ENCODE peak calls at places on chromosomes 7 and 10, in six cellular contexts. F is tibial nerve, C is epithelial cell of esophagus, S is right atrium auricular region, B is dorsolateral prefrontal cortex, Z is GM20000. N is an unnamed sample.

GRCh38 chr7:27897441-27897847 is 157.5 kb downstream of the TAX1BP1 start:
- DNase-seq in F (no peak), C (no peak), S (no peak), B (no peak), Z (no peak), N (no peak)

GRCh38 chr10:110615057-110615630 is 29.0 kb upstream of the RBM20 start:
- DNase-seq in F (no peak), C (peak; percentile 21), S (no peak), B (no peak), Z (no peak), N (no peak)

GRCh38 chr10:105974803-105975456 is 1189.6 kb downstream of the SORCS1 start:
- DNase-seq in F (peak; percentile 20), C (peak; percentile 7), S (no peak), B (no peak), Z (peak; percentile 8), N (no peak)

GRCh38 chr10:7195118-7195517 is 215.7 kb downstream of the SFMBT2 start:
- DNase-seq in F (no peak), C (no peak), S (no peak), B (no peak), Z (no peak), N (no peak)

GRCh38 chr10:108360187-108360586 is 1195.7 kb upstream of the SORCS1 start:
- DNase-seq in F (no peak), C (peak; percentile 86), S (no peak), B (no peak), Z (no peak), N (no peak)

GRCh38 chr7:149832332-149833041 is 5.7 kb upstream of the ZNF862 start:
- DNase-seq in F (no peak), C (no peak), S (no peak), B (no peak), Z (no peak), N (no peak)

GRCh38 chr7:155201325-155202087 is 96.2 kb upstream of the INSIG1 start:
- DNase-seq in F (no peak), C (no peak), S (no peak), B (no peak), Z (no peak), N (no peak)

GRCh38 chr10:17238445-17239275 is 10.6 kb downstream of the VIM start:
- DNase-seq in F (no peak), C (no peak), S (peak; percentile 80), B (no peak), Z (no peak), N (no peak)

GRCh38 chr10:76830218-76830617 is 807.4 kb downstream of the KCNMA1 start:
- DNase-seq in F (no peak), C (no peak), S (no peak), B (no peak), Z (no peak), N (no peak)

GRCh38 chr10:5525581-5526271 is 965 bp downstream of the CALML3 start:
- DNase-seq in F (no peak), C (peak; percentile 86), S (no peak), B (no peak), Z (no peak), N (no peak)

GRCh38 chr10:4159173-4159572 is 374.2 kb upstream of the KLF6 start:
- DNase-seq in F (no peak), C (no peak), S (no peak), B (no peak), Z (no peak), N (no peak)

GRCh38 chr7:39336457-39336856 is 229.7 kb upstream of the YAE1 start:
- DNase-seq in F (no peak), C (peak; percentile 40), S (no peak), B (no peak), Z (no peak), N (no peak)

GRCh38 chr7:39333701-39334100 is 232.5 kb upstream of the YAE1 start:
- DNase-seq in F (no peak), C (no peak), S (no peak), B (no peak), Z (no peak), N (no peak)

GRCh38 chr7:39332142-39332541 is 234.1 kb upstream of the YAE1 start:
- DNase-seq in F (no peak), C (no peak), S (no peak), B (no peak), Z (no peak), N (no peak)
- TF ChIP-seq CTCF in F (no peak), C (no peak), S (no peak), B (no peak), Z (no peak), N (no peak)

DNA sequence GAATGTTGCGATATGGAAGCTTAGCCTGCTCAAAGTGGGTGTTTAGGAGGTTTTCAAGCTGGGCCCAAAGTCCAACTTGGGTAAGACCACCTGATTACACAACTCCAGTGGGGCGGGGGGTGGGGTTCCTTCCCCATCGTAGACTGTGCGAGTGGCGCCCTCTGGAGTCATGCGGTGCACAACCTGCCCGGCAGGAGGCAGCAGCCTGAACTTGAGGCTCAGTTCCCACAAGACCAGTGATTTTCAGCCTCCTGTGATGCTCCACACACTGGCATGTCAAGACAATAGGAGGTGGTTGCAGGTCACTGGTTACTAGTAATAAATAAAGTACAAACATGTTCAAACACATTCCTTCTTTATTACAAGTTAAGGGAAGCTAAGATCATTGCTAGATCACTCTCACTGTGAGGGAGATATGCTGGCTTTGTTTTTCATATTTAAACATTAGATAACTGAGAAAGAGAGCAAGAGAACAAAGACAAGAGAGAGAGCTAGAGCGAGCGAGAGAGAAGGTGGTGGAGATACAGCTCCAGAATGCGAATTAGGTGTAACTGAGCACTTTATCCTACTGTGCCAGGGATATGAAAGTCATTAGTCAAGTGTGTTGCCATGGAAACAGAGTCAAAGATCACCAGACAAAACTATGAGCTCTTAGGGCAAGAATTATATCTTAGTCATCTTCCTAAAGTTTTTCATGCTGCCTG is 97.4 kb upstream of the BMPER start:
- DNase-seq in F (no peak), C (peak; percentile 99), S (no peak), B (no peak), Z (no peak), N (no peak)
- TF ChIP-seq CTCF in F (no peak), C (peak; percentile 80), S (peak; percentile 12), B (peak; percentile 21), Z (peak; percentile 42), N (peak; percentile 53)

DNA sequence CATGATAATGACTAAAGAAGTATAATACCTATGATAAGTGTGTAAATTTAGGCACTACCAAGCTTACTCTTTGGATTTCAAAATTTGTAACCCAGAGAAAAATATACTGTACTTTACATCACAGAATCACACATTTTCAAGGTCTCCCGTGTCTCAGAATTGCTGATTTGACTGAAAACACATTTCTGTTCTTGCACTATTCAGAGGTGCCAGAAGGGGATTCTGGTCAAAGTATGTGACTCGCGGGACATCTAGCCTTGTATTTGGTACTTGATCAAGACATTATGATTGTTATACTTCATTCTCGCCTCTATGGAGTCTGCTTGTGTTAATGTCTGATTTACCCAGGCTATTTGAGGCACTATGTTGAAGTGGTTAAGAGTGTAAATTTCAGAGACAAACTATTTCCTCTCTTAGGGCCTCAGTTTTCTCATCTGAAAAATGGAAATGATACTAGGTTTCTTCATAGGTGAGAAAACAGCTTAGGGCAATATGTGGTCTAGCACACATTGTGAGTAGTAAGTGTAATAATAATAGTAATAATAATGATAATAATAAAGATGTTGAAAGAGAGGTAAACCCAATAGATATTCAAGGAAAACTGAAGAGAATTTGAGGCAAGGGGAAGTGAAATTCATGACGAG is 320.4 kb downstream of the RNLS start:
- DNase-seq in F (no peak), C (no peak), S (no peak), B (no peak), Z (no peak), N (no peak)
- TF ChIP-seq CTCF in F (no peak), C (no peak), S (no peak), B (no peak), Z (no peak), N (no peak)

DNA sequence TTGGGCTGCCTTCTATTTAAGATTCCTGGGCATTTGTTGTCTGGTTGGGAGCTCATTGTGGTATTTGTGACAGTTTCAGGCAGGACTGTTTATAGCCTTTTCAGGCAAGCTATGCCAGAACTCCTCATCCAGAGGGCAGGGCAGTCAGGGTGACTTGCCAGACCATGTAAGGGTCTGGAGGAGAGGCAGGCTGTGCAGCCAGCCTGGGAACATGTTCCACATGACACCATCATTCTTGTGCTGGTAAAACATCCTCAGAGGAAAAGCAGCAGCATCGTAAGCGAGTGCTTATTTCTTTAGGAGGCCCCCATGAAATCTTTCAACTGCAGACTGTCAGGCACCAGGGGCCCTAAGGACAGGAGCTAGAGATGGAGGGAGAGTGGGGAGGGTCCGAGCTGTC is 44.0 kb upstream of the SORBS1 start:
- DNase-seq in F (no peak), C (no peak), S (peak; percentile 76), B (no peak), Z (no peak), N (no peak)
- TF ChIP-seq CTCF in F (no peak), C (no peak), S (no peak), B (no peak), Z (no peak), N (no peak)

GRCh38 chr7:55078465-55079372 is 59.9 kb downstream of the EGFR start:
- DNase-seq in F (peak; percentile 44), C (no peak), S (no peak), B (no peak), Z (peak; percentile 44), N (peak; percentile 59)
- TF ChIP-seq CTCF in F (no peak), C (no peak), S (no peak), B (no peak), Z (no peak), N (no peak)

GRCh38 chr7:141674702-141675101 is 27.3 kb downstream of the DENND11 start:
- DNase-seq in F (no peak), C (peak; percentile 45), S (no peak), B (no peak), Z (no peak), N (no peak)
- TF ChIP-seq CTCF in F (no peak), C (peak; percentile 57), S (peak; percentile 51), B (peak; percentile 67), Z (peak; percentile 17), N (peak; percentile 76)

N was measured in type B pancreatic cell.